ENCODE peak calls at places on chromosomes 12 and 14, in eight cellular contexts. S, T, B, G, P, M, L and Z are unnamed samples. For H3K4me1, the result is how much of the 10 kb centered on the place peaks cover.

GRCh38 chr14:72608391-72609204 is 285.3 kb downstream of the DPF3 start:
- DNase-seq in S (peak), T (no peak), B (no peak), G (no peak), P (no peak), M (no peak), L (no peak), Z (peak)

GRCh38 chr14:50000215-50001145 is 107.6 kb downstream of the ARF6 start:
- DNase-seq in S (peak), T (peak), B (peak), G (peak), P (peak), M (peak), L (peak), Z (no peak)

GRCh38 chr14:77071938-77072388 is 26.1 kb upstream of the CIPC start:
- DNase-seq in S (peak), T (no peak), B (no peak), G (no peak), P (no peak), M (no peak), L (no peak), Z (no peak)

GRCh38 chr14:96253140-96253539 is 2.9 kb upstream of the BDKRB1 start:
- DNase-seq in S (no peak), T (no peak), B (no peak), G (no peak), P (no peak), M (no peak), L (no peak), Z (no peak)

GRCh38 chr14:52327374-52328226 is 13.5 kb downstream of the PTGER2 start:
- DNase-seq in S (no peak), T (no peak), B (no peak), G (no peak), P (no peak), M (no peak), L (no peak), Z (peak)

GRCh38 chr14:51167587-51168219 is 72.3 kb upstream of the TMX1 start:
- DNase-seq in S (no peak), T (no peak), B (no peak), G (no peak), P (no peak), M (no peak), L (no peak), Z (no peak)

GRCh38 chr14:96739511-96739910 is 57.7 kb upstream of the VRK1 start:
- DNase-seq in S (no peak), T (no peak), B (peak), G (no peak), P (no peak), M (no peak), L (no peak), Z (no peak)

GRCh38 chr14:101926085-101926484 is 38.3 kb upstream of the DYNC1H1 start:
- DNase-seq in S (no peak), T (no peak), B (no peak), G (no peak), P (no peak), M (no peak), L (no peak), Z (no peak)

GRCh38 chr12:127133675-127134335 is 1133.2 kb upstream of the TMEM132C start:
- DNase-seq in S (no peak), T (no peak), B (no peak), G (no peak), P (no peak), M (no peak), L (no peak), Z (no peak)

GRCh38 chr12:92337128-92337527 is 191.5 kb upstream of the BTG1 start:
- DNase-seq in S (no peak), T (no peak), B (no peak), G (no peak), P (no peak), M (no peak), L (no peak), Z (no peak)

GRCh38 chr12:86264451-86265328 is 8.5 kb upstream of the MGAT4C start:
- DNase-seq in S (no peak), T (peak), B (peak), G (peak), P (peak), M (peak), L (peak), Z (no peak)

GRCh38 chr12:89468648-89469326 is 55.8 kb downstream of the GALNT4 start:
- DNase-seq in S (no peak), T (no peak), B (no peak), G (no peak), P (no peak), M (no peak), L (no peak), Z (no peak)

GRCh38 chr12:109612975-109613502 is 39.4 kb downstream of the MVK start:
- DNase-seq in S (no peak), T (no peak), B (no peak), G (no peak), P (no peak), M (no peak), L (no peak), Z (no peak)

GRCh38 chr12:107130830-107131760 is 37.7 kb upstream of the CRY1 start:
- DNase-seq in S (no peak), T (no peak), B (no peak), G (no peak), P (no peak), M (peak), L (no peak), Z (no peak)

GRCh38 chr12:57852195-57852594 is 5.7 kb upstream of the CTDSP2 start:
- DNase-seq in S (no peak), T (no peak), B (no peak), G (no peak), P (no peak), M (no peak), L (peak), Z (no peak)

GRCh38 chr12:57850924-57851323 is 4.4 kb upstream of the CTDSP2 start:
- DNase-seq in S (no peak), T (no peak), B (no peak), G (no peak), P (no peak), M (peak), L (no peak), Z (no peak)

GRCh38 chr12:57851552-57852186 is 5.1 kb upstream of the CTDSP2 start:
- DNase-seq in S (no peak), T (no peak), B (no peak), G (no peak), P (no peak), M (no peak), L (no peak), Z (no peak)

GRCh38 chr12:57853864-57854556 is 7.5 kb upstream of the CTDSP2 start:
- DNase-seq in S (no peak), T (no peak), B (no peak), G (no peak), P (no peak), M (no peak), L (no peak), Z (no peak)

DNA sequence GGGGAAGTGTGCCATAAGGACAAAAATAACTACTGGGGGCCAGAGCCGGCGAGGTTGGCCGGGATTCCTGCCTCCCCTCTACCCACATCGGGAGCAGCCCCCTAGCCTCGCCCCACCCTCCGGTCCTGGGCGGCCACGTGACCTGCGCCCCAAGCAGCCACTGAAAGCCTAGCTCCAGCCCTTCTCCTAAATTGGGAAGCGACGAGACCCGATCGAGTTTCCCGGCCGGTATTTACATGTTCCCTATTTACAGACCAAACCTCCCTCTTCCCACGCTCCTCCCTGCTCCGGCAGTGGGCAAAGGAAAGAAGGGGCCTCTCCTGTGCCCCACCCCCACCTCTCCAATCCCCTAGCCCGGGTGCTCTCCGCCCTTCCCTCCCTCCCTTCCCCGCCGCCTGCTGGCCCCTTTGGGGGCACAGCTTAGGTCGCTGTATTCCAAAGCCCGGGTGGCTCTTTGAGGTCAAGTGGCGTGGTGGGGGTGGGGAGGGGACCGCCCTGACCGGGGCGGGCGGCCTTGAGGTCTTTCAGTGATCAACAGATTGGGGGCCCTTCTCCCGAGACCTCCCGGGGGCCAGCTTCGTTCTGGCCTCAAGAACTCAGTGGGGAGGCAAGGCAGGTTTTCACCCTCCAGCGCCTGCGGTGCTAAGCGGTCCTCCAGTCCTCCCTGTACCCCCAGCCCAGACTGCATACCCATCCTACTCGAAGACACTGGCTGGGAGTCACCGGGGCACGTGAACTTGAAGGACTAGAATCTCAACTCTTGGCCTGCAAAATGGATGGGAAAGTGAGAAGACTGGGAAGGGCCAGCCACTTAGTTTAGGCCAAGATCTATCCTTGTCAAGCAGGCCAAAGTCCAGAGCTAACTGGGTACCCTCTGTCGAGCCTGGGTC is 6.3 kb upstream of the CTDSP2 start:
- DNase-seq in S (no peak), T (no peak), B (no peak), G (peak), P (peak), M (no peak), L (peak), Z (no peak)
- TF ChIP-seq CTCF in S (no peak), T (no peak), B (no peak), G (no peak), P (no peak), M (no peak), L (no peak), Z (no peak)

GRCh38 chr14:69850736-69851112 is 28.5 kb upstream of the SMOC1 start:
- DNase-seq in S (no peak), T (no peak), B (no peak), G (no peak), P (no peak), M (no peak), L (no peak), Z (no peak)

GRCh38 chr14:69854598-69854997 is 24.6 kb upstream of the SMOC1 start:
- DNase-seq in S (no peak), T (no peak), B (no peak), G (no peak), P (no peak), M (no peak), L (no peak), Z (no peak)

GRCh38 chr14:69855180-69855817 is 23.9 kb upstream of the SMOC1 start:
- DNase-seq in S (no peak), T (no peak), B (no peak), G (no peak), P (no peak), M (no peak), L (no peak), Z (no peak)

GRCh38 chr14:69853774-69854173 is 25.4 kb upstream of the SMOC1 start:
- DNase-seq in S (no peak), T (no peak), B (no peak), G (no peak), P (no peak), M (no peak), L (no peak), Z (no peak)

DNA sequence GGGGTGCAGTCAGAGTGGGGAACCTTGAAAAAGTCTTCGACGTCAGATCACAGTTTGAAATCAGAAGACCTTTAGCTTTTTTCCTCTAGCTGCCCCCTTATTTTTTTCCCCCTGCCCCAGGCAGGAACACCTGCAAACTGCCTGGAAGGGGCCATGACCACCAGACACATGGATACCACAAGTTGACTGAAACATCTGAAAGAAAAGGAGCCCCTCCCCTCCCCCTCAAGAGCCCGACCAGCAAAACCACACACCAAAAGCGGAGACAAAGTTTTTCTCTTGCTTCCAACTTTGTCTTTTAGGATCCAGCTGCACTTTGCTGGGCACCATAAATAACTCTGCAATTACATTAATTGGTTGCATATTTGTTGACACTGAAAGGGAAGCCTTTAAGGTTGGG is 26.3 kb upstream of the SMOC1 start:
- DNase-seq in S (no peak), T (no peak), B (no peak), G (no peak), P (no peak), M (no peak), L (no peak), Z (no peak)
- H3K4me1 ChIP-seq in S (under half), T (under half), B (under half), G (under half), P (under half), M (under half), L (under half), Z (under half)

GRCh38 chr12:114696443-114697245 is 12.7 kb upstream of the TBX3 start:
- DNase-seq in S (no peak), T (no peak), B (no peak), G (no peak), P (no peak), M (no peak), L (no peak), Z (no peak)
- TF ChIP-seq POLR2AphosphoS5 in S (no peak), T (no peak), B (no peak), G (no peak), P (no peak), M (no peak), L (no peak), Z (no peak)

GRCh38 chr12:2282321-2282720 is 229.5 kb downstream of the CACNA1C start:
- DNase-seq in S (no peak), T (no peak), B (no peak), G (no peak), P (no peak), M (no peak), L (no peak), Z (no peak)
- TF ChIP-seq CTCF in S (no peak), T (no peak), B (no peak), G (no peak), P (no peak), M (no peak), L (no peak), Z (no peak)

GRCh38 chr12:52086366-52086765 is 6.9 kb downstream of the SMIM41 start:
- DNase-seq in S (no peak), T (no peak), B (no peak), G (no peak), P (no peak), M (peak), L (peak), Z (no peak)
- H3K4me1 ChIP-seq in S (under half), T (under half), B (under half), G (under half), P (under half), M (under half), L (under half), Z (under half)